ENCODE peak calls at places on chromosomes 4 and X, in nine cellular contexts. One of them, this sample, is unnamed. For H3K4me1, the result is how much of the 10 kb centered on the place peaks cover.

GRCh38 chrX:30715976-30716375 is 62.8 kb downstream of the GK start:
- DNase-seq in lower lobe of right lung: no peak
- DNase-seq in cardiac muscle cell: no peak
- DNase-seq in GM23338: no peak
- DNase-seq in CD4-positive, CD25-positive, alpha-beta regulatory T cell: no peak
- DNase-seq in heart right ventricle: no peak
- DNase-seq in K562: no peak
- DNase-seq in aorta: no peak
- DNase-seq in neural progenitor cell: no peak
- DNase-seq in this sample: no peak

GRCh38 chr4:108053281-108053701 is 63.6 kb downstream of the HADH start:
- DNase-seq in K562: no peak
- DNase-seq in cardiac muscle cell: no peak
- DNase-seq in neural progenitor cell: no peak
- DNase-seq in CD4-positive, CD25-positive, alpha-beta regulatory T cell: no peak
- DNase-seq in lower lobe of right lung: no peak
- DNase-seq in heart right ventricle: no peak
- DNase-seq in GM23338: no peak
- DNase-seq in aorta: no peak
- DNase-seq in this sample: no peak

GRCh38 chr4:24763631-24764302 is 31.6 kb upstream of the SOD3 start:
- DNase-seq in aorta: no peak
- DNase-seq in heart right ventricle: no peak
- DNase-seq in GM23338: no peak
- DNase-seq in neural progenitor cell: no peak
- DNase-seq in lower lobe of right lung: no peak
- DNase-seq in K562: no peak
- DNase-seq in CD4-positive, CD25-positive, alpha-beta regulatory T cell: no peak
- DNase-seq in cardiac muscle cell: no peak
- DNase-seq in this sample: no peak

GRCh38 chr4:7068883-7069282 is 1.0 kb upstream of the GRPEL1 start:
- DNase-seq in CD4-positive, CD25-positive, alpha-beta regulatory T cell: no peak
- DNase-seq in neural progenitor cell: peak
- DNase-seq in cardiac muscle cell: peak
- DNase-seq in aorta: no peak
- DNase-seq in heart right ventricle: no peak
- DNase-seq in GM23338: peak
- DNase-seq in K562: peak
- DNase-seq in lower lobe of right lung: no peak
- DNase-seq in this sample: no peak

GRCh38 chrX:24117288-24117687 is 32.2 kb upstream of the ZFX start:
- DNase-seq in neural progenitor cell: no peak
- DNase-seq in K562: no peak
- DNase-seq in cardiac muscle cell: no peak
- DNase-seq in heart right ventricle: no peak
- DNase-seq in CD4-positive, CD25-positive, alpha-beta regulatory T cell: no peak
- DNase-seq in aorta: no peak
- DNase-seq in lower lobe of right lung: no peak
- DNase-seq in GM23338: no peak
- DNase-seq in this sample: no peak

GRCh38 chr4:86044593-86044985 is 315.3 kb downstream of the MAPK10 start:
- DNase-seq in aorta: no peak
- DNase-seq in neural progenitor cell: no peak
- DNase-seq in K562: no peak
- DNase-seq in heart right ventricle: no peak
- DNase-seq in CD4-positive, CD25-positive, alpha-beta regulatory T cell: no peak
- DNase-seq in GM23338: no peak
- DNase-seq in cardiac muscle cell: no peak
- DNase-seq in lower lobe of right lung: no peak
- DNase-seq in this sample: no peak

GRCh38 chr4:7132730-7133582 is 59.4 kb upstream of the SORCS2 start:
- DNase-seq in lower lobe of right lung: no peak
- DNase-seq in GM23338: no peak
- DNase-seq in CD4-positive, CD25-positive, alpha-beta regulatory T cell: no peak
- DNase-seq in cardiac muscle cell: no peak
- DNase-seq in K562: no peak
- DNase-seq in aorta: no peak
- DNase-seq in neural progenitor cell: no peak
- DNase-seq in heart right ventricle: no peak
- DNase-seq in this sample: peak

GRCh38 chr4:26557164-26557563 is 26.7 kb upstream of the TBC1D19 start:
- DNase-seq in heart right ventricle: no peak
- DNase-seq in lower lobe of right lung: no peak
- DNase-seq in CD4-positive, CD25-positive, alpha-beta regulatory T cell: no peak
- DNase-seq in cardiac muscle cell: no peak
- DNase-seq in K562: no peak
- DNase-seq in aorta: no peak
- DNase-seq in neural progenitor cell: no peak
- DNase-seq in GM23338: no peak
- DNase-seq in this sample: no peak

GRCh38 chr4:94452476-94453300 is 946 bp downstream of the PDLIM5 start:
- DNase-seq in CD4-positive, CD25-positive, alpha-beta regulatory T cell: peak
- DNase-seq in lower lobe of right lung: peak
- DNase-seq in aorta: peak
- DNase-seq in neural progenitor cell: peak
- DNase-seq in cardiac muscle cell: peak
- DNase-seq in heart right ventricle: peak
- DNase-seq in K562: peak
- DNase-seq in GM23338: peak
- DNase-seq in this sample: peak

GRCh38 chr4:164700471-164700870 is 53.5 kb upstream of the SMIM31 start:
- DNase-seq in neural progenitor cell: peak
- DNase-seq in aorta: no peak
- DNase-seq in lower lobe of right lung: no peak
- DNase-seq in cardiac muscle cell: peak
- DNase-seq in GM23338: peak
- DNase-seq in CD4-positive, CD25-positive, alpha-beta regulatory T cell: no peak
- DNase-seq in heart right ventricle: no peak
- DNase-seq in K562: no peak
- DNase-seq in this sample: no peak

GRCh38 chr4:121277194-121278105 is 103.4 kb downstream of the QRFPR start:
- DNase-seq in heart right ventricle: no peak
- DNase-seq in CD4-positive, CD25-positive, alpha-beta regulatory T cell: peak
- DNase-seq in aorta: no peak
- DNase-seq in neural progenitor cell: peak
- DNase-seq in GM23338: peak
- DNase-seq in lower lobe of right lung: no peak
- DNase-seq in K562: no peak
- DNase-seq in cardiac muscle cell: peak
- DNase-seq in this sample: no peak

GRCh38 chr4:22458112-22458511 is 57.8 kb downstream of the ADGRA3 start:
- DNase-seq in cardiac muscle cell: no peak
- DNase-seq in CD4-positive, CD25-positive, alpha-beta regulatory T cell: no peak
- DNase-seq in GM23338: no peak
- DNase-seq in heart right ventricle: no peak
- DNase-seq in neural progenitor cell: no peak
- DNase-seq in aorta: no peak
- DNase-seq in K562: no peak
- DNase-seq in lower lobe of right lung: no peak
- DNase-seq in this sample: no peak

DNA sequence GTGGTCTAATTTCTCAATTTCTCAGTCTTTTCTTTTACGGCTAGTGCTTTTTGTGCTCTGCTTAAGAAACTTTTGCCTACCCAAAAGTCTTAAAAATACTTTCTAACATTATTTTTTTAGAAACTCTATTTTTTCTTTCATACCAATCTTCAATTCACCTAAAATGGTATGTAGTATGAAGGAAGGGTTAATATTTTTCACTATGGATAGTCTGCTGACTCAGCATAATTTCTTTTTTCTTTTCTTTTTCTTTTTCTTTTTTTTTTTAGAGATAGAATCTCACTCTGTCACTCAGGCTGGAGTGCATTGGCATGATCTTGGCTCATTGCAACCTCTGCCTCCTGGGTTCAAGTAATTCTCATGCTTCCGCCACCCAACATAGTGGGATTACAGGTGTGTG is 34.2 kb upstream of the GYPE start:
- DNase-seq in heart right ventricle: no peak
- DNase-seq in GM23338: no peak
- DNase-seq in neural progenitor cell: no peak
- DNase-seq in K562: no peak
- DNase-seq in cardiac muscle cell: no peak
- DNase-seq in lower lobe of right lung: no peak
- DNase-seq in aorta: no peak
- DNase-seq in CD4-positive, CD25-positive, alpha-beta regulatory T cell: no peak
- DNase-seq in this sample: no peak
- H3K4me1 ChIP-seq in heart right ventricle: under half
- H3K4me1 ChIP-seq in GM23338: under half
- H3K4me1 ChIP-seq in neural progenitor cell: under half
- H3K4me1 ChIP-seq in K562: under half
- H3K4me1 ChIP-seq in cardiac muscle cell: under half
- H3K4me1 ChIP-seq in lower lobe of right lung: under half
- H3K4me1 ChIP-seq in aorta: under half
- H3K4me1 ChIP-seq in CD4-positive, CD25-positive, alpha-beta regulatory T cell: under half
- H3K4me1 ChIP-seq in this sample: under half

GRCh38 chrX:154544885-154545284 is 1.8 kb downstream of the G6PD start:
- DNase-seq in heart right ventricle: no peak
- DNase-seq in neural progenitor cell: no peak
- DNase-seq in lower lobe of right lung: no peak
- DNase-seq in cardiac muscle cell: peak
- DNase-seq in aorta: no peak
- DNase-seq in CD4-positive, CD25-positive, alpha-beta regulatory T cell: no peak
- DNase-seq in K562: no peak
- DNase-seq in GM23338: no peak
- DNase-seq in this sample: no peak

GRCh38 chrX:154540897-154541535 is 5.6 kb downstream of the G6PD start:
- DNase-seq in aorta: no peak
- DNase-seq in lower lobe of right lung: peak
- DNase-seq in GM23338: no peak
- DNase-seq in heart right ventricle: no peak
- DNase-seq in cardiac muscle cell: no peak
- DNase-seq in CD4-positive, CD25-positive, alpha-beta regulatory T cell: no peak
- DNase-seq in K562: no peak
- DNase-seq in neural progenitor cell: no peak
- DNase-seq in this sample: no peak

GRCh38 chrX:154541896-154542722 is 4.5 kb downstream of the G6PD start:
- DNase-seq in CD4-positive, CD25-positive, alpha-beta regulatory T cell: peak
- DNase-seq in cardiac muscle cell: no peak
- DNase-seq in neural progenitor cell: no peak
- DNase-seq in K562: peak
- DNase-seq in GM23338: no peak
- DNase-seq in lower lobe of right lung: peak
- DNase-seq in heart right ventricle: peak
- DNase-seq in aorta: peak
- DNase-seq in this sample: peak

GRCh38 chrX:154541589-154541895 is 5.1 kb downstream of the G6PD start:
- DNase-seq in neural progenitor cell: no peak
- DNase-seq in cardiac muscle cell: no peak
- DNase-seq in lower lobe of right lung: no peak
- DNase-seq in CD4-positive, CD25-positive, alpha-beta regulatory T cell: no peak
- DNase-seq in K562: no peak
- DNase-seq in GM23338: no peak
- DNase-seq in aorta: no peak
- DNase-seq in heart right ventricle: no peak
- DNase-seq in this sample: no peak

GRCh38 chrX:154542723-154543424 is 3.8 kb downstream of the G6PD start:
- DNase-seq in lower lobe of right lung: peak
- DNase-seq in K562: no peak
- DNase-seq in neural progenitor cell: no peak
- DNase-seq in heart right ventricle: no peak
- DNase-seq in CD4-positive, CD25-positive, alpha-beta regulatory T cell: peak
- DNase-seq in cardiac muscle cell: no peak
- DNase-seq in GM23338: no peak
- DNase-seq in aorta: no peak
- DNase-seq in this sample: no peak
- H3K4me1 ChIP-seq in lower lobe of right lung: under half
- H3K4me1 ChIP-seq in K562: under half
- H3K4me1 ChIP-seq in neural progenitor cell: under half
- H3K4me1 ChIP-seq in heart right ventricle: under half
- H3K4me1 ChIP-seq in CD4-positive, CD25-positive, alpha-beta regulatory T cell: under half
- H3K4me1 ChIP-seq in cardiac muscle cell: under half
- H3K4me1 ChIP-seq in GM23338: under half
- H3K4me1 ChIP-seq in aorta: under half
- H3K4me1 ChIP-seq in this sample: under half

DNA sequence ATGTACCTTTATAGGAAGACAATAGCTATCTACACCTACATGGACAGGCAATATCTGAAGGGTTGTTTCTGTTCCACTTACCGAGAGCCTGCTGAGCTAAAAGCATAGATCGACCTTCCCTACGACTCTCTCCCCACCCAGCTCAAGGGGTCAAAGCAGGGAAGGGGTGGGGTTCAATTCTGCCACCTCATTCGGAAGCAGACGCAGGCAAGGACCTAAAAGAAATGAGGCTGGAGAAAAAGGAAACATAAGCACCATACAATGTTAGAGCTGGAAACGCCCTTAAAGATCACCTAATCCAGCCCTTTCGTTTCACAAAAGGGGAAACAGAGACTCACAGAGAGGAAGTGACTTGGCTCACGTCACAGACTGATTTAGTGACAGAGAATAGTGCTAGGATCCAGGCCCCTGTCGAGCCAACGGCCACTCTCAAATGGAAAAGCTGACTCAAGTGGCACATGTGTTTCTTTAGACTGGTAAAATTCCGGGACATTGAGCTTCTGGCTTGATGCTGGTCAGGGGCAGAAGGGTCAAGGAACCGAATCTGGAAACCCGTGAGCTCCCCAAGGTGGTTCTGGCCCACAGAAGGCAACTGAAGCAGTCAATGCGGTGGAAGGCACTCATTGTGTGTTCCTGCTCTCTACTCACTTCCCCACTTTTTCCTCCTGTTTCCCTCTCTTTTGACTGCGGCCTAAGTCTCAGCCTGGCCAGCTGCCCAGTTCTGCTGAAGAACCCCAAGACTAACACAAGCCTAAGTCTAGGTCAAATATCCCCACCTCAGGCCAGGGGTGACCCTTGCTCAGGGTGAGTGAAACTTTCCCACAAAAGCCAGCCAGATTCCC is 7.5 kb downstream of the SEPTIN6 start:
- DNase-seq in K562: no peak
- DNase-seq in cardiac muscle cell: no peak
- DNase-seq in aorta: no peak
- DNase-seq in CD4-positive, CD25-positive, alpha-beta regulatory T cell: peak
- DNase-seq in GM23338: no peak
- DNase-seq in neural progenitor cell: no peak
- DNase-seq in lower lobe of right lung: no peak
- DNase-seq in heart right ventricle: peak
- DNase-seq in this sample: peak
- H3K4me1 ChIP-seq in K562: under half
- H3K4me1 ChIP-seq in cardiac muscle cell: under half
- H3K4me1 ChIP-seq in aorta: under half
- H3K4me1 ChIP-seq in CD4-positive, CD25-positive, alpha-beta regulatory T cell: half or more
- H3K4me1 ChIP-seq in GM23338: under half
- H3K4me1 ChIP-seq in neural progenitor cell: under half
- H3K4me1 ChIP-seq in lower lobe of right lung: under half
- H3K4me1 ChIP-seq in heart right ventricle: under half
- H3K4me1 ChIP-seq in this sample: under half

DNA sequence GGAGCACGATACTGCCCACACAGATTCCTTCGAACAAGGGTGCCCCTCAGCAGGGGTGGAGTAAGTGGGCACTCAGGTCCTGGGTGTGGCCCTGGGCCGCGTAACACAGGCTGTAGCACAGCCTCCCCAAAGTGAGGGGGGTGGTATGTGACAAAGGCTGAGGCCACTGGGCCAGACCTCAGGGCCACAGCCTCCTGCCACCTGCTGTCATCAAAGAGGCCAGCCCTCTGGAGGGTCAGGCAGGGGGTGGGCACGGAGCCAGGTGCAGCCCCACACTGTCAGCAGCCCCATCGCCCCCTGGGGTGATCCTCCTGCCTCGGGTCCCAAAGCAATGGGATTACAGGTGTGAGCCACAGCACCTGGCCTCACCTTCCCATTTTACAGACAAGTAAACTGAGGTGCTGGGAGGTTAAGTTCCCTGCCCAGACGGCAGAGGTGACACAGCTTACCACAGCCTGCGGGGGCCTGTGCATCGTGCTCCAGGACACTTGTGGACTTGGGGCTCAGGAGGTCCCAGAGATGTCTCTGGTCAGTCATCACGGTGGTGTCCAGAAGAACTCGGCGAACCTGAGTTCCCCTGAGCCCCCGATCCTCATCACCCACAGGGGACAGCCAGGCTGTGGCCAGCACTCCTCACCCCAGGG is 27.5 kb upstream of the MXD4 start:
- DNase-seq in CD4-positive, CD25-positive, alpha-beta regulatory T cell: no peak
- DNase-seq in K562: no peak
- DNase-seq in heart right ventricle: no peak
- DNase-seq in cardiac muscle cell: no peak
- DNase-seq in neural progenitor cell: no peak
- DNase-seq in lower lobe of right lung: no peak
- DNase-seq in aorta: peak
- DNase-seq in GM23338: no peak
- DNase-seq in this sample: no peak
- H3K4me1 ChIP-seq in CD4-positive, CD25-positive, alpha-beta regulatory T cell: under half
- H3K4me1 ChIP-seq in K562: under half
- H3K4me1 ChIP-seq in heart right ventricle: under half
- H3K4me1 ChIP-seq in cardiac muscle cell: under half
- H3K4me1 ChIP-seq in neural progenitor cell: under half
- H3K4me1 ChIP-seq in lower lobe of right lung: under half
- H3K4me1 ChIP-seq in aorta: under half
- H3K4me1 ChIP-seq in GM23338: under half
- H3K4me1 ChIP-seq in this sample: under half

This sample was measured in heart left ventricle.